ENCODE peak calls at places on chromosomes 12 and 14, in six cellular contexts. One of them, this sample, is unnamed.

GRCh38 chr14:99968931-99969330 is 96.3 kb upstream of the EVL start:
- DNase-seq in HCT116: no peak
- DNase-seq in GM12878: no peak
- DNase-seq in HepG2: no peak
- DNase-seq in K562: no peak
- DNase-seq in H1: no peak
- DNase-seq in this sample: no peak

GRCh38 chr12:28611115-28611435 is 420.8 kb downstream of the CCDC91 start:
- DNase-seq in HCT116: peak
- DNase-seq in GM12878: no peak
- DNase-seq in HepG2: no peak
- DNase-seq in K562: no peak
- DNase-seq in H1: no peak
- DNase-seq in this sample: no peak

GRCh38 chr12:18861287-18861858 is 123.5 kb downstream of the CAPZA3 start:
- DNase-seq in HCT116: peak
- DNase-seq in GM12878: no peak
- DNase-seq in HepG2: peak
- DNase-seq in K562: peak
- DNase-seq in H1: no peak
- DNase-seq in this sample: no peak

GRCh38 chr14:61355892-61356325 is 34.5 kb downstream of the PRKCH start:
- DNase-seq in HCT116: peak
- DNase-seq in GM12878: no peak
- DNase-seq in HepG2: peak
- DNase-seq in K562: no peak
- DNase-seq in H1: no peak
- DNase-seq in this sample: no peak

GRCh38 chr14:50944647-50945413 is 547 bp upstream of the PYGL start:
- DNase-seq in HCT116: peak
- DNase-seq in GM12878: no peak
- DNase-seq in HepG2: peak
- DNase-seq in K562: no peak
- DNase-seq in H1: no peak
- DNase-seq in this sample: no peak

GRCh38 chr12:47547077-47547476 is 158.8 kb downstream of the RPAP3 start:
- DNase-seq in HCT116: no peak
- DNase-seq in GM12878: no peak
- DNase-seq in HepG2: no peak
- DNase-seq in K562: peak
- DNase-seq in H1: no peak
- DNase-seq in this sample: no peak

GRCh38 chr14:105475269-105475915 is 771 bp downstream of the CRIP2 start:
- DNase-seq in HCT116: no peak
- DNase-seq in GM12878: no peak
- DNase-seq in HepG2: no peak
- DNase-seq in K562: no peak
- DNase-seq in H1: no peak
- DNase-seq in this sample: no peak

GRCh38 chr12:130768120-130768519 is 52.0 kb upstream of the RIMBP2 start:
- DNase-seq in HCT116: no peak
- DNase-seq in GM12878: no peak
- DNase-seq in HepG2: no peak
- DNase-seq in K562: no peak
- DNase-seq in H1: no peak
- DNase-seq in this sample: no peak

GRCh38 chr14:34426313-34427295 is 35.4 kb downstream of the SPTSSA start:
- DNase-seq in HCT116: no peak
- DNase-seq in GM12878: no peak
- DNase-seq in HepG2: no peak
- DNase-seq in K562: no peak
- DNase-seq in H1: no peak
- DNase-seq in this sample: no peak

GRCh38 chr14:94016446-94016976 is 9.6 kb upstream of the OTUB2 start:
- DNase-seq in HCT116: no peak
- DNase-seq in GM12878: no peak
- DNase-seq in HepG2: no peak
- DNase-seq in K562: no peak
- DNase-seq in H1: no peak
- DNase-seq in this sample: no peak

GRCh38 chr12:123681605-123682004 is 10.7 kb downstream of the TCTN2 start:
- DNase-seq in HCT116: no peak
- DNase-seq in GM12878: peak
- DNase-seq in HepG2: no peak
- DNase-seq in K562: no peak
- DNase-seq in H1: no peak
- DNase-seq in this sample: no peak

GRCh38 chr12:46107591-46107990 is 117.2 kb upstream of the SCAF11 start:
- DNase-seq in HCT116: no peak
- DNase-seq in GM12878: no peak
- DNase-seq in HepG2: no peak
- DNase-seq in K562: no peak
- DNase-seq in H1: no peak
- DNase-seq in this sample: no peak

GRCh38 chr12:124878795-124879516 is 15.3 kb upstream of the SCARB1 start:
- DNase-seq in HCT116: no peak
- DNase-seq in GM12878: no peak
- DNase-seq in HepG2: no peak
- DNase-seq in K562: no peak
- DNase-seq in H1: no peak
- DNase-seq in this sample: no peak

GRCh38 chr14:99554184-99554583 is 49.8 kb downstream of the CCDC85C start:
- DNase-seq in HCT116: no peak
- DNase-seq in GM12878: no peak
- DNase-seq in HepG2: no peak
- DNase-seq in K562: no peak
- DNase-seq in H1: no peak
- DNase-seq in this sample: no peak

GRCh38 chr14:38197001-38197760 is 10.5 kb upstream of the SSTR1 start:
- DNase-seq in HCT116: no peak
- DNase-seq in GM12878: no peak
- DNase-seq in HepG2: no peak
- DNase-seq in K562: no peak
- DNase-seq in H1: no peak
- DNase-seq in this sample: no peak

GRCh38 chr12:57001448-57001906 is 4.9 kb downstream of the ZBTB39 start:
- DNase-seq in HCT116: peak
- DNase-seq in GM12878: no peak
- DNase-seq in HepG2: peak
- DNase-seq in K562: peak
- DNase-seq in H1: peak
- DNase-seq in this sample: peak

GRCh38 chr12:57268264-57268663 is 17.3 kb upstream of the STAC3 start:
- DNase-seq in HCT116: no peak
- DNase-seq in GM12878: no peak
- DNase-seq in HepG2: no peak
- DNase-seq in K562: no peak
- DNase-seq in H1: no peak
- DNase-seq in this sample: no peak

GRCh38 chr14:99420711-99421110 is 59.9 kb downstream of the SETD3 start:
- DNase-seq in HCT116: no peak
- DNase-seq in GM12878: no peak
- DNase-seq in HepG2: no peak
- DNase-seq in K562: peak
- DNase-seq in H1: no peak
- DNase-seq in this sample: no peak

GRCh38 chr14:36035675-36036074 is 140.8 kb downstream of the PTCSC3 start:
- DNase-seq in HCT116: no peak
- DNase-seq in GM12878: no peak
- DNase-seq in HepG2: no peak
- DNase-seq in K562: no peak
- DNase-seq in H1: no peak
- DNase-seq in this sample: no peak

GRCh38 chr14:104373055-104373854 is 206.3 kb upstream of the C14orf180 start:
- DNase-seq in HCT116: no peak
- DNase-seq in GM12878: no peak
- DNase-seq in HepG2: no peak
- DNase-seq in K562: no peak
- DNase-seq in H1: no peak
- DNase-seq in this sample: no peak

GRCh38 chr14:52801014-52801708 is 9.8 kb upstream of the GNPNAT1 start:
- DNase-seq in HCT116: no peak
- DNase-seq in GM12878: no peak
- DNase-seq in HepG2: no peak
- DNase-seq in K562: no peak
- DNase-seq in H1: no peak
- DNase-seq in this sample: no peak

GRCh38 chr14:93316716-93317115 is 16.1 kb downstream of the BTBD7 start:
- DNase-seq in HCT116: no peak
- DNase-seq in GM12878: no peak
- DNase-seq in HepG2: no peak
- DNase-seq in K562: no peak
- DNase-seq in H1: no peak
- DNase-seq in this sample: no peak

GRCh38 chr12:132084681-132085635 is 59.2 kb downstream of the DDX51 start:
- DNase-seq in HCT116: no peak
- DNase-seq in GM12878: no peak
- DNase-seq in HepG2: peak
- DNase-seq in K562: peak
- DNase-seq in H1: peak
- DNase-seq in this sample: peak

GRCh38 chr14:95044463-95045254 is 112.7 kb downstream of the DICER1 start:
- DNase-seq in HCT116: no peak
- DNase-seq in GM12878: no peak
- DNase-seq in HepG2: no peak
- DNase-seq in K562: peak
- DNase-seq in H1: peak
- DNase-seq in this sample: no peak

GRCh38 chr12:25889185-25889584 is 69.3 kb upstream of the RASSF8 start:
- DNase-seq in HCT116: no peak
- DNase-seq in GM12878: no peak
- DNase-seq in HepG2: no peak
- DNase-seq in K562: no peak
- DNase-seq in H1: no peak
- DNase-seq in this sample: no peak

GRCh38 chr12:25894759-25895158 is 63.7 kb upstream of the RASSF8 start:
- DNase-seq in HCT116: no peak
- DNase-seq in GM12878: no peak
- DNase-seq in HepG2: no peak
- DNase-seq in K562: no peak
- DNase-seq in H1: no peak
- DNase-seq in this sample: no peak
- TF ChIP-seq YY1 in HCT116: no peak
- TF ChIP-seq YY1 in GM12878: no peak
- TF ChIP-seq YY1 in HepG2: no peak
- TF ChIP-seq YY1 in K562: no peak
- TF ChIP-seq YY1 in H1: no peak
- TF ChIP-seq YY1 in this sample: no peak

GRCh38 chr12:14689996-14690395 is 6.4 kb downstream of the GUCY2C start:
- DNase-seq in HCT116: no peak
- DNase-seq in GM12878: no peak
- DNase-seq in HepG2: no peak
- DNase-seq in K562: no peak
- DNase-seq in H1: no peak
- DNase-seq in this sample: no peak

GRCh38 chr12:14689144-14689543 is 7.3 kb downstream of the GUCY2C start:
- DNase-seq in HCT116: no peak
- DNase-seq in GM12878: no peak
- DNase-seq in HepG2: no peak
- DNase-seq in K562: no peak
- DNase-seq in H1: no peak
- DNase-seq in this sample: no peak

GRCh38 chr12:14693116-14693515 is 3.3 kb downstream of the GUCY2C start:
- DNase-seq in HCT116: no peak
- DNase-seq in GM12878: no peak
- DNase-seq in HepG2: no peak
- DNase-seq in K562: no peak
- DNase-seq in H1: no peak
- DNase-seq in this sample: no peak

GRCh38 chr12:14694145-14694544 is 2.3 kb downstream of the GUCY2C start:
- DNase-seq in HCT116: no peak
- DNase-seq in GM12878: no peak
- DNase-seq in HepG2: no peak
- DNase-seq in K562: no peak
- DNase-seq in H1: no peak
- DNase-seq in this sample: no peak

DNA sequence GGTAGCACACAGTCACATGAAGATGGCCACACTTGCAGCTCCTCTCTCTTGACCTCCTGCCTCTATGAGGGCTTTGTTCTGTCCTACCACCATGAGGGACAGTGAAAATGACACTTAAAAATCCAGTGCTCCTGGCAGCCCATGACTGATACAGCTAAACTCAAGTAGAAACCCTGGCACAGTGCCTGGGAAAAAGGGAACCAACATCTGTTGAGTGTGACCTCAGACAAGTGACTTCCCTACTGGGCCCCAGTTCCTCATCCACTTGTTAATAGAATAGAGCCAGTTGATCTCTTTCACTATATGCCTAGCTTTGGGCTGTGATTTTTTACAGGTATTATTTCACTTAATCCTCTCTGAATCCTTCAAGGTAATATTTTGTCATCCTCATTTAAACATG is 4.8 kb downstream of the GUCY2C start:
- DNase-seq in HCT116: no peak
- DNase-seq in GM12878: no peak
- DNase-seq in HepG2: no peak
- DNase-seq in K562: no peak
- DNase-seq in H1: no peak
- DNase-seq in this sample: no peak
- TF ChIP-seq RAD21 in HCT116: no peak
- TF ChIP-seq RAD21 in GM12878: no peak
- TF ChIP-seq RAD21 in HepG2: no peak
- TF ChIP-seq RAD21 in K562: no peak
- TF ChIP-seq RAD21 in H1: no peak
- TF ChIP-seq RAD21 in this sample: no peak

GRCh38 chr14:29528889-29529288 is 398.8 kb downstream of the PRKD1 start:
- DNase-seq in HCT116: no peak
- DNase-seq in GM12878: no peak
- DNase-seq in HepG2: no peak
- DNase-seq in K562: no peak
- DNase-seq in H1: no peak
- DNase-seq in this sample: no peak

GRCh38 chr14:29527286-29527685 is 400.4 kb downstream of the PRKD1 start:
- DNase-seq in HCT116: no peak
- DNase-seq in GM12878: no peak
- DNase-seq in HepG2: no peak
- DNase-seq in K562: no peak
- DNase-seq in H1: no peak
- DNase-seq in this sample: no peak

DNA sequence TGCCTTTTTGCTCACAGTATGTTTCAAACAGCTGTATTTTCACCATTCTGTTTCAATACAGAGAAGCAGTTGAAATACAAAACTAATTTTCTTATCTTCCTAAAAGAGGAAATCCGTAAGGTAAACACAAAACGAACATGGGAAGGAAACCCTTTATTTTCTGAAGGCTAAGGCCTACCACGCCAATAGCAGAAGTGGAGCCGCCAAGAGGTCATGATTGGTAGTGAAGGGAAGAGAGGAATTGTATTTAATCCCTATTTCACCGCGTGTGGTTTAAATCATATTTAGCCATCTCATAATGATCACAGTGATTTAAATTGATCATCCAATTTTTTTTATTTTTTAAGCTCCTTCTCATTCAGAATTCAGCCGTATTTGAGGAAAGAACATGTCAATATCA is 398.2 kb downstream of the PRKD1 start:
- DNase-seq in HCT116: no peak
- DNase-seq in GM12878: no peak
- DNase-seq in HepG2: peak
- DNase-seq in K562: peak
- DNase-seq in H1: no peak
- DNase-seq in this sample: peak
- TF ChIP-seq CTCF in HCT116: no peak
- TF ChIP-seq CTCF in GM12878: no peak
- TF ChIP-seq CTCF in HepG2: peak
- TF ChIP-seq CTCF in K562: peak
- TF ChIP-seq CTCF in H1: no peak
- TF ChIP-seq CTCF in this sample: peak

GRCh38 chr14:20413785-20414117 is 450 bp upstream of the TEP1 start:
- DNase-seq in HCT116: no peak
- DNase-seq in GM12878: no peak
- DNase-seq in HepG2: no peak
- DNase-seq in K562: peak
- DNase-seq in H1: no peak
- DNase-seq in this sample: no peak
- TF ChIP-seq YY1 in HCT116: no peak
- TF ChIP-seq YY1 in GM12878: no peak
- TF ChIP-seq YY1 in HepG2: no peak
- TF ChIP-seq YY1 in K562: no peak
- TF ChIP-seq YY1 in H1: no peak
- TF ChIP-seq YY1 in this sample: no peak